ENCODE peak calls at places on chromosome 1, in seven cellular contexts. One of them, this sample, is unnamed.

GRCh38 chr1:152777510-152778137 is 2.7 kb downstream of the LCE1F start:
- DNase-seq in RWPE1: no peak
- DNase-seq in lower leg skin: no peak
- DNase-seq in HL-60: no peak
- DNase-seq in hepatocyte: no peak
- DNase-seq in heart right ventricle: no peak
- DNase-seq in heart left ventricle: no peak
- DNase-seq in this sample: peak

GRCh38 chr1:54227091-54227602 is 27.2 kb downstream of the MRPL37 start:
- DNase-seq in heart right ventricle: no peak
- DNase-seq in HL-60: peak
- DNase-seq in RWPE1: peak
- DNase-seq in lower leg skin: no peak
- DNase-seq in heart left ventricle: no peak
- DNase-seq in hepatocyte: peak
- DNase-seq in this sample: peak

GRCh38 chr1:39988618-39989343 is 33.8 kb downstream of the MFSD2A start:
- DNase-seq in lower leg skin: no peak
- DNase-seq in hepatocyte: no peak
- DNase-seq in RWPE1: no peak
- DNase-seq in heart left ventricle: no peak
- DNase-seq in HL-60: no peak
- DNase-seq in heart right ventricle: no peak
- DNase-seq in this sample: peak

GRCh38 chr1:153791856-153792253 is 16.6 kb downstream of the SLC27A3 start:
- DNase-seq in hepatocyte: peak
- DNase-seq in HL-60: peak
- DNase-seq in RWPE1: no peak
- DNase-seq in lower leg skin: no peak
- DNase-seq in heart left ventricle: no peak
- DNase-seq in heart right ventricle: no peak
- DNase-seq in this sample: peak

GRCh38 chr1:56466541-56466940 is 112.8 kb downstream of the PLPP3 start:
- DNase-seq in lower leg skin: no peak
- DNase-seq in hepatocyte: no peak
- DNase-seq in heart left ventricle: no peak
- DNase-seq in RWPE1: no peak
- DNase-seq in HL-60: peak
- DNase-seq in heart right ventricle: no peak
- DNase-seq in this sample: no peak

GRCh38 chr1:114828251-114828650 is 26.4 kb upstream of the SYCP1 start:
- DNase-seq in hepatocyte: no peak
- DNase-seq in heart left ventricle: no peak
- DNase-seq in heart right ventricle: no peak
- DNase-seq in HL-60: no peak
- DNase-seq in RWPE1: peak
- DNase-seq in lower leg skin: no peak
- DNase-seq in this sample: no peak

GRCh38 chr1:150696590-150696989 is 364 bp downstream of the GOLPH3L start:
- DNase-seq in heart left ventricle: no peak
- DNase-seq in RWPE1: peak
- DNase-seq in lower leg skin: no peak
- DNase-seq in HL-60: no peak
- DNase-seq in hepatocyte: peak
- DNase-seq in heart right ventricle: no peak
- DNase-seq in this sample: no peak

GRCh38 chr1:9852410-9853301 is 28.9 kb upstream of the CLSTN1 start:
- DNase-seq in heart right ventricle: no peak
- DNase-seq in HL-60: peak
- DNase-seq in heart left ventricle: no peak
- DNase-seq in hepatocyte: peak
- DNase-seq in lower leg skin: no peak
- DNase-seq in RWPE1: peak
- DNase-seq in this sample: no peak

GRCh38 chr1:224544711-224545110 is 71.4 kb upstream of the CNIH3 start:
- DNase-seq in heart left ventricle: no peak
- DNase-seq in lower leg skin: no peak
- DNase-seq in RWPE1: no peak
- DNase-seq in heart right ventricle: no peak
- DNase-seq in HL-60: no peak
- DNase-seq in hepatocyte: no peak
- DNase-seq in this sample: no peak

GRCh38 chr1:216055004-216055403 is 368.2 kb downstream of the USH2A start:
- DNase-seq in lower leg skin: no peak
- DNase-seq in heart left ventricle: no peak
- DNase-seq in heart right ventricle: no peak
- DNase-seq in HL-60: no peak
- DNase-seq in RWPE1: no peak
- DNase-seq in hepatocyte: no peak
- DNase-seq in this sample: no peak

GRCh38 chr1:233734456-233734855 is 120.5 kb downstream of the KCNK1 start:
- DNase-seq in heart left ventricle: no peak
- DNase-seq in RWPE1: no peak
- DNase-seq in hepatocyte: no peak
- DNase-seq in HL-60: no peak
- DNase-seq in lower leg skin: no peak
- DNase-seq in heart right ventricle: no peak
- DNase-seq in this sample: no peak

GRCh38 chr1:29122987-29123870 is 474 bp downstream of the TMEM200B start:
- DNase-seq in HL-60: no peak
- DNase-seq in hepatocyte: peak
- DNase-seq in heart left ventricle: peak
- DNase-seq in lower leg skin: no peak
- DNase-seq in RWPE1: no peak
- DNase-seq in heart right ventricle: peak
- DNase-seq in this sample: peak

GRCh38 chr1:48750089-48750488 is 26.6 kb downstream of the BEND5 start:
- DNase-seq in lower leg skin: no peak
- DNase-seq in hepatocyte: no peak
- DNase-seq in heart left ventricle: no peak
- DNase-seq in HL-60: no peak
- DNase-seq in RWPE1: no peak
- DNase-seq in heart right ventricle: no peak
- DNase-seq in this sample: no peak
- TF ChIP-seq CTCF in lower leg skin: no peak
- TF ChIP-seq CTCF in hepatocyte: no peak
- TF ChIP-seq CTCF in heart left ventricle: no peak
- TF ChIP-seq CTCF in HL-60: no peak
- TF ChIP-seq CTCF in RWPE1: no peak
- TF ChIP-seq CTCF in heart right ventricle: no peak
- TF ChIP-seq CTCF in this sample: no peak

GRCh38 chr1:31626451-31627202 is 9.1 kb downstream of the HCRTR1 start:
- DNase-seq in lower leg skin: no peak
- DNase-seq in RWPE1: no peak
- DNase-seq in hepatocyte: peak
- DNase-seq in heart right ventricle: no peak
- DNase-seq in HL-60: no peak
- DNase-seq in heart left ventricle: peak
- DNase-seq in this sample: no peak

GRCh38 chr1:31623365-31623764 is 5.9 kb downstream of the HCRTR1 start:
- DNase-seq in HL-60: no peak
- DNase-seq in RWPE1: no peak
- DNase-seq in heart left ventricle: no peak
- DNase-seq in hepatocyte: no peak
- DNase-seq in heart right ventricle: no peak
- DNase-seq in lower leg skin: no peak
- DNase-seq in this sample: no peak

GRCh38 chr1:31625180-31625514 is 7.7 kb downstream of the HCRTR1 start:
- DNase-seq in HL-60: no peak
- DNase-seq in lower leg skin: no peak
- DNase-seq in RWPE1: no peak
- DNase-seq in heart right ventricle: no peak
- DNase-seq in heart left ventricle: no peak
- DNase-seq in hepatocyte: no peak
- DNase-seq in this sample: no peak

GRCh38 chr1:31625561-31626272 is 8.2 kb downstream of the HCRTR1 start:
- DNase-seq in HL-60: no peak
- DNase-seq in RWPE1: no peak
- DNase-seq in heart left ventricle: no peak
- DNase-seq in heart right ventricle: no peak
- DNase-seq in lower leg skin: no peak
- DNase-seq in hepatocyte: no peak
- DNase-seq in this sample: no peak

DNA sequence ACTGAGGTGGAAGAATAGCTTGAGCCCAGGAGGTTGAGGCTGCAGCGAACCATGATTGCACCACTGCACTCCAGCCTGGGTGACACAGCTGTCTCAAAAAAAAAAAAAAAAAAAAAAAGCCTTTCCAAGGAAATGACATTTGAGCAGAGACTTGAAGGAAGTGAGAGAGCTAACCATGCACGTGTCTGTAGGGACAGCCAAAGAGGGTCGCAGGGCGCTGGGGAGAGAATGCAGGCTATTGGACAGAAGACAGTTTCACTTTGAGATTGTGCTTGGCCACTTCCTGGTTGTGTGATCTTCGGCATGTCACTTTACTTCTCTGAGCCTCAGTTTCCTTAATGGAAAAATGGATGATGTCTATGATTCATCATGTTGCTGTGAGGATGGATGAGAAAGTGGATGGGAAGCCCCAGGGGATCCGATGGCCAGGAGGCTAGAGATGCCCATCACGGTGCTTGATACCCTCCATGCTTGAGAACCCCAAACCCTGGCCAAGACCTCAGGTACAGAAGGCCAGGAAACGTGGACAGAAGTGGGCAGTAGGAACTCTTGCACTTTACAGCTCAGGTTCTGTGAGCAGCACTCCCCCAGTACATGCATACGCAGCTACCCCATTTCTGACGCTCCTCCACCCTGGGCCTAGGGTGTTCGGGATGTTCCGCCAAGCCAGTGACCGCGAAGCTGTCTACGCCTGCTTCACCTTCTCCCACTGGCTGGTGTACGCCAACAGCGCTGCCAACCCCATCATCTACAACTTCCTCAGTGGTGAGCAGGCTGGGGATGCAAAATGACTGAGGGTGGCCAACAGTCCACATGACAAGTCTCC is 7.1 kb downstream of the HCRTR1 start:
- DNase-seq in heart left ventricle: no peak
- DNase-seq in heart right ventricle: no peak
- DNase-seq in RWPE1: no peak
- DNase-seq in hepatocyte: no peak
- DNase-seq in lower leg skin: no peak
- DNase-seq in HL-60: peak
- DNase-seq in this sample: no peak
- TF ChIP-seq CTCF in heart left ventricle: no peak
- TF ChIP-seq CTCF in heart right ventricle: no peak
- TF ChIP-seq CTCF in RWPE1: no peak
- TF ChIP-seq CTCF in hepatocyte: no peak
- TF ChIP-seq CTCF in lower leg skin: no peak
- TF ChIP-seq CTCF in HL-60: no peak
- TF ChIP-seq CTCF in this sample: no peak

GRCh38 chr1:205227584-205228006 is at the start of gene TMCC2:
- DNase-seq in heart left ventricle: peak
- DNase-seq in heart right ventricle: peak
- DNase-seq in hepatocyte: peak
- DNase-seq in HL-60: peak
- DNase-seq in lower leg skin: peak
- DNase-seq in RWPE1: peak
- DNase-seq in this sample: peak
- TF ChIP-seq CTCF in heart left ventricle: no peak
- TF ChIP-seq CTCF in heart right ventricle: no peak
- TF ChIP-seq CTCF in hepatocyte: no peak
- TF ChIP-seq CTCF in HL-60: no peak
- TF ChIP-seq CTCF in lower leg skin: no peak
- TF ChIP-seq CTCF in RWPE1: no peak
- TF ChIP-seq CTCF in this sample: no peak

DNA sequence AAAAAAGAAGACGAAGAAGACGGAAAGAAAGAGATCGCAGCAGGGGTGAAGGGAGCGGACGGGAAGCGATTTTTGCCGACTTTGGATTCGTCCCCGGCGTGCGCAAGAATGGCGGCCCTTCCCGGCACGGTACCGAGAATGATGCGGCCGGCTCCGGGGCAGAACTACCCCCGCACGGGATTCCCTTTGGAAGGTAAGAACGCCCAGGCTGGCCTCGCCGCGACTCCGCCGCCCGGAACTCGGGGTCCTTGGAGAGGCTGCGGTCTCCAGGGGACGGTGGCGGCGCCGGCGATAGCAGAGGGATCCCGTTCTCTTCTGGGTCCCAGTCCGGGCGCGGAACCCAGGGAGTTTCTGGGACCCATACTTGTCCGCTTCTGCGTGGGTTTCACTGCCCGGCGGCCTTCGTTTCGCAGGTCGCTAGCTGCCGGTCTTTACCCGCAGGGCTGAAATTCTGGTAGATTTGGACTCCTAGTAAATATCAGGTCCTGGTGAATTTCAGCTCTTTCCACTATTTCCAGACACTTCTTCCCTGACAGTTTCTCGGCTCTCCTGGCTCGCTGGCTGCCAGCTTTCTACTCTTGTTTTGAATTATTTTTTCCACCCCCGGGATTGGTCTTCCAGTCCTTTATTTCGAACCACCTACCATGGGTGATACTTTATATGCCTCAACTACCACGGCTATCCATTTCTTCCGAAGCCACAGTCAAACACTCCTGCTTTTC is 1.0 kb downstream of the PAX7 start:
- DNase-seq in heart left ventricle: no peak
- DNase-seq in RWPE1: no peak
- DNase-seq in heart right ventricle: no peak
- DNase-seq in hepatocyte: no peak
- DNase-seq in lower leg skin: no peak
- DNase-seq in HL-60: no peak
- DNase-seq in this sample: no peak
- TF ChIP-seq CTCF in heart left ventricle: no peak
- TF ChIP-seq CTCF in RWPE1: no peak
- TF ChIP-seq CTCF in heart right ventricle: no peak
- TF ChIP-seq CTCF in hepatocyte: no peak
- TF ChIP-seq CTCF in lower leg skin: no peak
- TF ChIP-seq CTCF in HL-60: no peak
- TF ChIP-seq CTCF in this sample: no peak

GRCh38 chr1:31779687-31780086 is 15.5 kb upstream of the ADGRB2 start:
- DNase-seq in heart left ventricle: peak
- DNase-seq in lower leg skin: no peak
- DNase-seq in RWPE1: no peak
- DNase-seq in hepatocyte: no peak
- DNase-seq in heart right ventricle: no peak
- DNase-seq in HL-60: no peak
- DNase-seq in this sample: no peak

GRCh38 chr1:31782066-31782762 is 18.1 kb upstream of the ADGRB2 start:
- DNase-seq in lower leg skin: no peak
- DNase-seq in hepatocyte: peak
- DNase-seq in heart right ventricle: no peak
- DNase-seq in heart left ventricle: peak
- DNase-seq in RWPE1: no peak
- DNase-seq in HL-60: no peak
- DNase-seq in this sample: no peak

GRCh38 chr1:31780632-31781031 is 16.5 kb upstream of the ADGRB2 start:
- DNase-seq in RWPE1: no peak
- DNase-seq in heart left ventricle: peak
- DNase-seq in hepatocyte: no peak
- DNase-seq in lower leg skin: no peak
- DNase-seq in HL-60: no peak
- DNase-seq in heart right ventricle: no peak
- DNase-seq in this sample: no peak

GRCh38 chr1:31782766-31783410 is 18.7 kb upstream of the ADGRB2 start:
- DNase-seq in heart left ventricle: peak
- DNase-seq in lower leg skin: no peak
- DNase-seq in HL-60: no peak
- DNase-seq in RWPE1: no peak
- DNase-seq in hepatocyte: no peak
- DNase-seq in heart right ventricle: no peak
- DNase-seq in this sample: no peak

GRCh38 chr1:31781138-31782065 is 17.3 kb upstream of the ADGRB2 start:
- DNase-seq in HL-60: no peak
- DNase-seq in hepatocyte: no peak
- DNase-seq in heart left ventricle: peak
- DNase-seq in lower leg skin: no peak
- DNase-seq in heart right ventricle: no peak
- DNase-seq in RWPE1: no peak
- DNase-seq in this sample: no peak
- TF ChIP-seq CTCF in HL-60: no peak
- TF ChIP-seq CTCF in hepatocyte: no peak
- TF ChIP-seq CTCF in heart left ventricle: no peak
- TF ChIP-seq CTCF in lower leg skin: no peak
- TF ChIP-seq CTCF in heart right ventricle: no peak
- TF ChIP-seq CTCF in RWPE1: no peak
- TF ChIP-seq CTCF in this sample: no peak

This sample was measured in Calu3.